ENCODE peak calls at places on chromosomes 12 and 14, in nine cellular contexts. M, W, C, U, S, T, O, V and Z are unnamed samples.

GRCh38 chr12:55685671-55686070 is 22.0 kb downstream of the ITGA7 start:
- DNase-seq in O (no peak), M (no peak), S (no peak), U (no peak), C (no peak), W (no peak), V (no peak), T (no peak), Z (no peak)

GRCh38 chr12:78898416-78898815 is 33.8 kb downstream of the SYT1 start:
- DNase-seq in M (no peak), V (peak), C (no peak), T (peak), U (no peak), O (no peak), S (peak), W (no peak), Z (peak)

GRCh38 chr14:23086565-23086964 is 8.4 kb downstream of the ACIN1 start:
- DNase-seq in C (no peak), M (no peak), U (no peak), T (no peak), S (no peak), V (no peak), O (no peak), W (no peak), Z (no peak)

GRCh38 chr12:71157601-71158233 is at the start of gene TSPAN8:
- DNase-seq in U (no peak), M (no peak), V (no peak), W (no peak), T (peak), C (peak), S (no peak), O (no peak), Z (no peak)

GRCh38 chr12:11885261-11886038 is 185.3 kb upstream of the BCL2L14 start:
- DNase-seq in M (peak), O (no peak), W (no peak), V (peak), U (no peak), T (peak), C (peak), S (no peak), Z (peak)

GRCh38 chr12:93526786-93527428 is 45.6 kb upstream of the SOCS2 start:
- DNase-seq in U (no peak), M (peak), C (no peak), O (no peak), T (peak), V (peak), S (peak), W (peak), Z (peak)

GRCh38 chr12:109928058-109928656 is 28.1 kb downstream of the TCHP start:
- DNase-seq in C (no peak), U (no peak), S (no peak), W (no peak), V (no peak), T (no peak), M (no peak), O (no peak), Z (no peak)

GRCh38 chr12:13120431-13120830 is 17.0 kb upstream of the GSG1 start:
- DNase-seq in M (no peak), C (no peak), O (no peak), V (no peak), U (no peak), W (no peak), T (no peak), S (no peak), Z (no peak)

GRCh38 chr14:103445783-103446182 is 60.6 kb downstream of the MARK3 start:
- DNase-seq in T (no peak), W (no peak), S (no peak), V (no peak), O (no peak), M (no peak), U (no peak), C (no peak), Z (no peak)

GRCh38 chr14:65594882-65595237 is 182.3 kb downstream of the FUT8 start:
- DNase-seq in W (no peak), S (no peak), M (no peak), V (no peak), O (no peak), U (no peak), C (no peak), T (no peak), Z (no peak)

GRCh38 chr14:87966816-87967215 is 26.2 kb downstream of the GALC start:
- DNase-seq in M (peak), C (no peak), S (no peak), V (peak), W (no peak), T (no peak), O (no peak), U (no peak), Z (peak)

GRCh38 chr14:81946808-81947798 is 413.4 kb upstream of the SEL1L start:
- DNase-seq in W (no peak), V (no peak), S (peak), U (no peak), C (no peak), T (no peak), M (no peak), O (no peak), Z (peak)

GRCh38 chr12:43306066-43306465 is 245.9 kb downstream of the ADAMTS20 start:
- DNase-seq in O (no peak), S (no peak), M (peak), C (no peak), W (no peak), U (no peak), T (peak), V (peak), Z (peak)

GRCh38 chr14:104864267-104865068 is 600 bp upstream of the CEP170B start:
- DNase-seq in U (peak), S (peak), V (peak), C (peak), O (no peak), W (peak), T (no peak), M (no peak), Z (no peak)

GRCh38 chr14:91252901-91253794 is 8.6 kb upstream of the GPR68 start:
- DNase-seq in O (no peak), M (no peak), V (no peak), U (peak), T (no peak), S (peak), W (no peak), C (peak), Z (no peak)
- TF ChIP-seq CTCF in O (no peak), M (no peak), V (no peak), U (no peak), T (no peak), S (peak), W (no peak), C (no peak), Z (no peak)

DNA sequence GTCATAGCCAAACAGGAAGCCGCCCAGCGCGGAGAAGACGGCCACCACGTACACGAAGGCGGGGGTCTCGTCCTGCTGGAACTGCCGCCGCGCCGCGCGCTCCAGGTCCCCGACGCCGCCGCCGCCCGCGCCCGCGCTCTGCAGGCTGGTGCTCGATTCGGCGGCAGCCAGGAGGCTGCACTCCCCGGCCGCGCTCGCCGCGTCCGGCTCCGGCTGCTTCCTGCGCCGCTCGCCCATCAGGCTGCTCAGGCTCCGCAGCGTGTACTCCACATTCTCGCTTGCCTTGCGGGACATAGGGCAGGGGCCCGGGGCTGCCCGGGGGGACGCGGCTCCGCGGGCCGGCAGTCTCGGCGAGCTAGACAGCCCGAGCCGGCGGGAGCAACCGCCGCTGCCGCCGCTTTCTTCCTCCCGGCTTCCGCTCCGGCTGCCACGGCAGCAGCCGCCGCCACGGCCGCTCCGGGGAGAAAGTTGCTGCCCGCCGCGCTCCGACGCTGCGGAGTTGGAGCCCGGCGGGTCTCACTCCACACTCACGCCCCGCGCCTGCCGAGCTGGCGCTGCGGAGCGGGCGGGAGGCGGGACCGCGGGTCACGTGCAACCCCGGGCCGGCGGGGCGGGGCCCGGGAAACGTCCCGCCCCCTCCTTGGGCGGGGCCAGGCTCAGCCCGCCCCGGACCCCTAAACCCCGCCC is at the start of gene SLC2A13:
- DNase-seq in M (peak), U (peak), V (peak), T (peak), S (peak), O (peak), C (peak), W (peak), Z (peak)
- TF ChIP-seq CTCF in M (no peak), U (no peak), V (no peak), T (no peak), S (no peak), O (no peak), C (no peak), W (no peak), Z (no peak)

GRCh38 chr14:34982421-34983147 is at the start of gene SRP54:
- DNase-seq in W (peak), O (peak), U (peak), M (peak), C (peak), T (peak), S (peak), V (peak), Z (peak)
- TF ChIP-seq CTCF in W (no peak), O (no peak), U (no peak), M (peak), C (no peak), T (peak), S (peak), V (no peak), Z (peak)

DNA sequence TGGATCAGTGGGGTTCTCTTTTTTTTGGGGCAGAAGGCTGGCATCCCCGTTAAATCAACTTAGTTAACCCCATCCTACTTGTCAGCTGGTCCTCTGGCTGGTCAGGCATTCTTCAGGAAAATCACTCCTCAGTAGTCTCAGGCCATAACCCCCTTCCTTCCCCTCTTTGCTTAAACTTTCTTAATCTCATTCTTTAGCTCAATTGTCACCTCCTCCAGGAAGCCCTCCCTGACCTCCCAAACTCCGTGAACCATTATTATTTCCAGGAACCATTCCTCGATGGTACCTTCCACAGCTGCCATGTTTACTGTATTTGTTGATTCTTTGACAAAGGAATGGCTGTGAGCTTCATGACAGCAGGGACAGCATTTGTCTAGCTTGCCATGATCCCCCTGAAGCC is 72.5 kb upstream of the FBXO21 start:
- DNase-seq in V (no peak), U (no peak), S (no peak), C (no peak), T (no peak), M (no peak), W (no peak), O (no peak), Z (no peak)
- TF ChIP-seq CTCF in V (no peak), U (no peak), S (no peak), C (no peak), T (no peak), M (no peak), W (no peak), O (no peak), Z (no peak)

DNA sequence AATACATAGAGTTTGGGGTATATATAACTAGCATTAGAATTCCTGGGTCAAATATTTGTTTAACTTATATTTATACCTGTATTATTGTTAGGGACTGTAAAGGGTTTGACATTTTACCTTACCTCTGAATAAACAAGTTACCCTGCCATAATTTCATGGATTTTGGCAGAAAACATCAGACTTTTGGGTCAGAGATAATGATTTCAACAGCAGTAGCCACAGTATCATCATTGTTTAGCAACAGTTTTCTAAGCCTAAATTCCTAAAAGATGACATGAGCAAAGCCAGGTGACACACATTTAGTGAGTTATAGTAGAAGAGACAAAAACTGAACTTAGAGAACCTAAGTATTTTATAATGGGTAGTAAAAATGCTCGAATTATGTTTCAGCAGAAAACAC is 954.4 kb downstream of the TRHDE start:
- DNase-seq in W (no peak), U (no peak), O (no peak), T (no peak), C (no peak), M (no peak), V (no peak), S (no peak), Z (no peak)
- TF ChIP-seq CTCF in W (no peak), U (no peak), O (no peak), T (no peak), C (no peak), M (no peak), V (no peak), S (no peak), Z (no peak)

GRCh38 chr12:53048033-53048779 is 1.7 kb upstream of the TNS2 start:
- DNase-seq in T (no peak), W (peak), C (peak), O (peak), U (no peak), V (peak), S (peak), M (no peak), Z (no peak)
- TF ChIP-seq CTCF in T (no peak), W (no peak), C (peak), O (peak), U (no peak), V (peak), S (peak), M (peak), Z (peak)

GRCh38 chr14:106372870-106373657 is 846.7 kb downstream of the TMEM121 start:
- DNase-seq in W (peak), V (peak), S (no peak), T (no peak), M (no peak), C (peak), U (peak), O (no peak), Z (no peak)
- TF ChIP-seq CTCF in W (peak), V (peak), S (peak), T (no peak), M (no peak), C (peak), U (peak), O (no peak), Z (no peak)

GRCh38 chr14:73757381-73757780 is 43.2 kb upstream of the PNMA1 start:
- DNase-seq in U (no peak), C (no peak), S (no peak), T (no peak), M (no peak), V (no peak), O (no peak), W (no peak), Z (no peak)
- TF ChIP-seq CTCF in U (no peak), C (no peak), S (no peak), T (no peak), M (no peak), V (no peak), O (no peak), W (no peak), Z (no peak)

GRCh38 chr14:54129850-54130640 is 173.4 kb upstream of the BMP4 start:
- DNase-seq in U (no peak), W (no peak), M (peak), C (no peak), S (no peak), O (no peak), V (no peak), T (no peak), Z (no peak)
- TF ChIP-seq CTCF in U (no peak), W (no peak), M (no peak), C (no peak), S (no peak), O (no peak), V (no peak), T (no peak), Z (no peak)